ENCODE peak calls at places on chromosomes 7 and 10, in nine cellular contexts. C, F, W, X, Y, N, P, O and Q are unnamed samples.

GRCh38 chr10:18340496-18341051 is 200.3 kb downstream of the CACNB2 start:
- DNase-seq in C (no peak), N (no peak), W (no peak), O (no peak), X (no peak), F (no peak), Y (peak), P (no peak), Q (no peak)

GRCh38 chr10:72550239-72550638 is 75.6 kb downstream of the MICU1 start:
- DNase-seq in Y (no peak), O (no peak), N (no peak), C (no peak), X (no peak), F (no peak), W (no peak), P (no peak), Q (no peak)

GRCh38 chr10:97169063-97169462 is 16.7 kb downstream of the SLIT1 start:
- DNase-seq in P (no peak), N (no peak), W (no peak), F (no peak), C (no peak), O (no peak), X (peak), Y (no peak), Q (no peak)

GRCh38 chr7:2537981-2538851 is 17.1 kb downstream of the BRAT1 start:
- DNase-seq in F (peak), N (no peak), W (no peak), C (no peak), X (peak), P (no peak), O (no peak), Y (no peak), Q (no peak)

GRCh38 chr10:11073410-11073809 is 55.7 kb downstream of the CELF2 start:
- DNase-seq in N (no peak), C (no peak), P (no peak), O (no peak), F (no peak), W (no peak), X (no peak), Y (no peak), Q (no peak)

GRCh38 chr10:70233939-70234300 is 691 bp upstream of the PPA1 start:
- DNase-seq in F (no peak), Y (no peak), C (no peak), O (no peak), N (no peak), P (no peak), X (no peak), W (no peak), Q (no peak)

GRCh38 chr10:124820121-124820520 is 18.5 kb downstream of the ABRAXAS2 start:
- DNase-seq in Y (no peak), O (no peak), C (no peak), W (no peak), N (no peak), F (no peak), P (no peak), X (no peak), Q (no peak)

GRCh38 chr7:143391462-143392404 is 10.6 kb downstream of the ZYX start:
- DNase-seq in X (no peak), O (no peak), W (no peak), P (peak), F (no peak), Y (peak), N (no peak), C (no peak), Q (peak)

GRCh38 chr10:128854965-128855364 is 612.1 kb upstream of the MGMT start:
- DNase-seq in P (peak), W (no peak), C (no peak), X (no peak), N (no peak), O (peak), Y (peak), F (peak), Q (no peak)

GRCh38 chr10:57341294-57341693 is 926.4 kb downstream of the IPMK start:
- DNase-seq in Y (no peak), N (no peak), F (no peak), W (no peak), X (peak), P (no peak), C (no peak), O (no peak), Q (no peak)

GRCh38 chr7:69873512-69873911 is 275.2 kb downstream of the AUTS2 start:
- DNase-seq in C (no peak), P (no peak), W (no peak), N (no peak), X (no peak), F (no peak), Y (peak), O (no peak), Q (no peak)

GRCh38 chr7:150953061-150953997 is 24.8 kb downstream of the KCNH2 start:
- DNase-seq in Y (no peak), X (peak), F (peak), O (no peak), C (no peak), N (no peak), W (no peak), P (no peak), Q (no peak)
- TF ChIP-seq CTCF in Y (no peak), X (no peak), F (no peak), O (no peak), C (no peak), N (no peak), W (no peak), P (no peak), Q (no peak)

GRCh38 chr10:5938291-5938690 is 39.1 kb downstream of the IL15RA start:
- DNase-seq in P (no peak), O (no peak), Y (no peak), W (no peak), X (no peak), F (no peak), N (no peak), C (no peak), Q (no peak)
- TF ChIP-seq CTCF in P (no peak), O (no peak), Y (no peak), W (no peak), X (no peak), F (no peak), N (no peak), C (no peak), Q (no peak)

DNA sequence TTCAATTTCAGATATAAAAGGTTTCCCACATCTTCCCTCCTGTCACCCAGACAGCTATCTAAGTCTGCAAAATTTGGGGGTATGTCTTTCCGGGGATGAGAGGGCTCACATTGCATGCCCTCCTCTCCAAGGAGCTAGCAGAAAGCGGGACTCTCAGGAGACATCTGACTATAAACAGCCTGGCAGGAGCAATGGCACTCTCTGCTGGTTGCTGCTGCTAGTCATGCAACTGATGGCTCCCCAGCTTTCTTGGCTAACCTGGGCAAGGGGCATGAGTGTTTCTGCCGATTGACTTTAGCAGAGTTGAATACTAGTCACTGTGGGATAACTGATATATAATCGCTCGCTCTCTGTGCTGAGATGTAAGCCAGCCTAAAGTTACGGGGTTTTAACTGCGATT is 12.0 kb downstream of the TBX20 start:
- DNase-seq in N (no peak), F (no peak), W (no peak), P (no peak), O (no peak), C (no peak), Y (no peak), X (no peak), Q (no peak)
- TF ChIP-seq CTCF in N (no peak), F (no peak), W (no peak), P (no peak), O (no peak), C (no peak), Y (no peak), X (no peak), Q (no peak)

DNA sequence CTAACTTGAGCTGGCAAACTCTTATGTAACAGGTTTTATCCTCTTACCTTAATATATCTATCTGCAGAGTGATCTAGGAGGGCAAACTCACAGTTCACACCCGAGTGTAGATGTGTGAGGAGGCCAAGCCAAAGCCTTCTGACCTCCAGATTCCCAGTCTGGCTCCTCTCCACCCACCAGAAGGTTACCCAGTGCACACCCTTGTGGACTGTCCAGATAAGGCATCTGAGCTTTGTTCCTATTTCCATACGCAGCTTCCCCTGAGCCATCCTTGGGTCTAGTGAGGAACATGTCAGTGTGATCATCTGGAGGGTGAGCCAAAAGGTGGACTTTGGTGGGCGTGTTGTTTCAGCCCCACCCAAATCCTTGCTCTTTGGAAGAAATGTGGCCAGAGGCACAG is 203.0 kb upstream of the MEOX2 start:
- DNase-seq in N (no peak), F (no peak), P (no peak), C (no peak), O (peak), W (no peak), Y (no peak), X (no peak), Q (peak)
- TF ChIP-seq CTCF in N (no peak), F (peak), P (no peak), C (no peak), O (peak), W (no peak), Y (no peak), X (no peak), Q (peak)

GRCh38 chr10:12333382-12334185 is 15.8 kb upstream of the CAMK1D start:
- DNase-seq in N (peak), W (no peak), F (peak), P (peak), C (peak), O (peak), X (peak), Y (peak), Q (peak)
- TF ChIP-seq CTCF in N (no peak), W (no peak), F (no peak), P (no peak), C (no peak), O (no peak), X (no peak), Y (no peak), Q (no peak)

GRCh38 chr7:128234475-128234874 is 6.6 kb upstream of the LEP start:
- DNase-seq in W (no peak), O (no peak), X (no peak), F (no peak), P (no peak), N (no peak), C (no peak), Y (no peak), Q (no peak)

GRCh38 chr7:128227246-128227645 is 13.8 kb upstream of the LEP start:
- DNase-seq in Y (no peak), F (no peak), N (no peak), C (no peak), W (no peak), P (no peak), X (no peak), O (no peak), Q (no peak)

GRCh38 chr7:128231677-128232076 is 9.4 kb upstream of the LEP start:
- DNase-seq in X (no peak), W (no peak), P (no peak), C (no peak), N (no peak), O (no peak), F (no peak), Y (no peak), Q (no peak)

GRCh38 chr7:128233471-128233870 is 7.6 kb upstream of the LEP start:
- DNase-seq in W (no peak), N (no peak), Y (no peak), C (no peak), F (no peak), P (no peak), O (no peak), X (no peak), Q (no peak)

GRCh38 chr7:128231021-128231420 is 10.1 kb upstream of the LEP start:
- DNase-seq in W (no peak), X (no peak), C (no peak), N (no peak), F (no peak), O (no peak), P (no peak), Y (no peak), Q (no peak)
- TF ChIP-seq CTCF in W (no peak), X (no peak), C (no peak), N (no peak), F (no peak), O (no peak), P (no peak), Y (no peak), Q (no peak)